ENCODE peak calls at places on chromosomes 12 and 14, in ten cellular contexts. X is HCT116, Q is stomach, G is endothelial cell of umbilical vein, N is prostate gland, V is K562, F is sigmoid colon, O is suprapubic skin, A is HepG2, T is spleen. Y is an unnamed sample.

GRCh38 chr12:49646871-49647270 is 23.5 kb downstream of the PRPF40B start:
- DNase-seq in X (no peak), Q (no peak), G (no peak), N (no peak), V (no peak), F (no peak), O (no peak), A (no peak), T (no peak), Y (no peak)

GRCh38 chr14:100364403-100364802 is 41.3 kb downstream of the SLC25A47 start:
- DNase-seq in X (no peak), Q (no peak), G (no peak), N (no peak), V (no peak), F (no peak), O (no peak), A (no peak), T (no peak), Y (no peak)

GRCh38 chr12:102883204-102883799 is 33.7 kb downstream of the PAH start:
- DNase-seq in X (peak), Q (peak), G (no peak), N (peak), V (peak), F (no peak), O (no peak), A (peak), T (no peak), Y (no peak)

GRCh38 chr14:98321838-98322237 is 950.2 kb downstream of the BCL11B start:
- DNase-seq in X (no peak), Q (no peak), G (no peak), N (no peak), V (no peak), F (no peak), O (no peak), A (no peak), T (no peak), Y (no peak)

GRCh38 chr12:27012239-27012981 is 1.8 kb downstream of the TM7SF3 start:
- DNase-seq in X (no peak), Q (no peak), G (no peak), N (peak), V (no peak), F (no peak), O (peak), A (peak), T (no peak), Y (peak)

GRCh38 chr12:57771271-57771872 is 533 bp downstream of the METTL1 start:
- DNase-seq in X (peak), Q (peak), G (no peak), N (peak), V (peak), F (peak), O (peak), A (peak), T (peak), Y (peak)

GRCh38 chr12:69540606-69541386 is 44.5 kb upstream of the CCT2 start:
- DNase-seq in X (no peak), Q (no peak), G (no peak), N (no peak), V (no peak), F (no peak), O (no peak), A (no peak), T (no peak), Y (no peak)

GRCh38 chr14:71206766-71207371 is 299.6 kb downstream of the PCNX1 start:
- DNase-seq in X (no peak), Q (peak), G (peak), N (no peak), V (no peak), F (peak), O (no peak), A (no peak), T (no peak), Y (no peak)

GRCh38 chr12:13215056-13215455 is 18.5 kb downstream of the EMP1 start:
- DNase-seq in X (no peak), Q (no peak), G (no peak), N (no peak), V (no peak), F (no peak), O (no peak), A (no peak), T (no peak), Y (no peak)
- TF ChIP-seq POLR2A in X (no peak), Q (no peak), G (no peak), N (no peak), V (no peak), F (no peak), O (no peak), A (no peak), T (no peak), Y (no peak)

GRCh38 chr12:125128806-125129571 is 63.8 kb downstream of the AACS start:
- DNase-seq in X (no peak), Q (no peak), G (no peak), N (no peak), V (no peak), F (no peak), O (no peak), A (no peak), T (no peak), Y (no peak)
- H3K27ac ChIP-seq in X (no peak), Q (no peak), G (no peak), N (no peak), V (no peak), F (no peak), O (peak), A (no peak), T (no peak), Y (no peak)

GRCh38 chr12:91877022-91877421 is 268.6 kb downstream of the BTG1 start:
- DNase-seq in X (no peak), Q (peak), G (peak), N (peak), V (no peak), F (peak), O (peak), A (no peak), T (peak), Y (no peak)
- TF ChIP-seq POLR2AphosphoS5 in X (no peak), Q (peak), G (no peak), N (no peak), V (no peak), F (no peak), O (no peak), A (no peak), T (no peak), Y (no peak)

GRCh38 chr12:118311666-118312065 is 61.0 kb downstream of the TAOK3 start:
- DNase-seq in X (no peak), Q (no peak), G (no peak), N (no peak), V (no peak), F (no peak), O (no peak), A (no peak), T (no peak), Y (no peak)

GRCh38 chr12:118310320-118310719 is 62.4 kb downstream of the TAOK3 start:
- DNase-seq in X (no peak), Q (no peak), G (no peak), N (no peak), V (no peak), F (no peak), O (no peak), A (no peak), T (no peak), Y (no peak)

GRCh38 chr12:118302053-118302452 is 70.7 kb downstream of the TAOK3 start:
- DNase-seq in X (no peak), Q (no peak), G (no peak), N (no peak), V (no peak), F (no peak), O (no peak), A (no peak), T (no peak), Y (no peak)

GRCh38 chr12:118304093-118304492 is 68.6 kb downstream of the TAOK3 start:
- DNase-seq in X (no peak), Q (no peak), G (no peak), N (no peak), V (no peak), F (no peak), O (no peak), A (no peak), T (no peak), Y (no peak)

GRCh38 chr12:118307069-118307954 is 65.4 kb downstream of the TAOK3 start:
- DNase-seq in X (no peak), Q (no peak), G (peak), N (no peak), V (peak), F (no peak), O (no peak), A (no peak), T (no peak), Y (no peak)
- TF ChIP-seq POLR2A in X (no peak), Q (no peak), G (no peak), N (no peak), V (no peak), F (no peak), O (no peak), A (no peak), T (no peak), Y (no peak)

GRCh38 chr12:25025951-25026490 is 77.1 kb upstream of the BCAT1 start:
- DNase-seq in X (no peak), Q (no peak), G (no peak), N (no peak), V (no peak), F (no peak), O (no peak), A (no peak), T (no peak), Y (no peak)

GRCh38 chr12:25020621-25021243 is 71.8 kb upstream of the BCAT1 start:
- DNase-seq in X (no peak), Q (no peak), G (no peak), N (no peak), V (no peak), F (no peak), O (no peak), A (no peak), T (no peak), Y (no peak)

GRCh38 chr12:25023808-25024207 is 74.9 kb upstream of the BCAT1 start:
- DNase-seq in X (no peak), Q (no peak), G (no peak), N (no peak), V (no peak), F (no peak), O (no peak), A (no peak), T (no peak), Y (no peak)

DNA sequence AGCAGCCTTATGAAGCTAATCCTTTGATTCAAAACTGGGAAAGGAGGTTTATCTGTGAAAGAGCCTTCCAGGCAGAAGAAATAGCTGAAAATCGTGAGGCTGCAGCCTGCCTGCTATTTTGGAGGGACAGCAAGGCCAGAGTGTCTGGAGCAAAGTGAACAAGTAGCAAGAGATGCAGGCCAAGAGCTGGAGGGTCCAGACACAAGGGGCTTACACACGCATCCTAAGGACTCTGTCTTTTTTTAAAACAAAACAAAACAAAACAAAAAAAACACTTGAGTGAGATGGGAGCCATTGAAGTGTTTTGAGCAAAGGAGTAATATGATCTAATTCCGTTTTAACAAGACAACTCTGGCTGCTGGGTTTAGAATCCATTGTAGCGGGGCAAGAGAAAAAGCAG is 76.4 kb upstream of the BCAT1 start:
- DNase-seq in X (no peak), Q (no peak), G (no peak), N (no peak), V (no peak), F (no peak), O (no peak), A (no peak), T (no peak), Y (no peak)
- H3K27ac ChIP-seq in X (no peak), Q (no peak), G (no peak), N (no peak), V (no peak), F (no peak), O (no peak), A (no peak), T (no peak), Y (no peak)

DNA sequence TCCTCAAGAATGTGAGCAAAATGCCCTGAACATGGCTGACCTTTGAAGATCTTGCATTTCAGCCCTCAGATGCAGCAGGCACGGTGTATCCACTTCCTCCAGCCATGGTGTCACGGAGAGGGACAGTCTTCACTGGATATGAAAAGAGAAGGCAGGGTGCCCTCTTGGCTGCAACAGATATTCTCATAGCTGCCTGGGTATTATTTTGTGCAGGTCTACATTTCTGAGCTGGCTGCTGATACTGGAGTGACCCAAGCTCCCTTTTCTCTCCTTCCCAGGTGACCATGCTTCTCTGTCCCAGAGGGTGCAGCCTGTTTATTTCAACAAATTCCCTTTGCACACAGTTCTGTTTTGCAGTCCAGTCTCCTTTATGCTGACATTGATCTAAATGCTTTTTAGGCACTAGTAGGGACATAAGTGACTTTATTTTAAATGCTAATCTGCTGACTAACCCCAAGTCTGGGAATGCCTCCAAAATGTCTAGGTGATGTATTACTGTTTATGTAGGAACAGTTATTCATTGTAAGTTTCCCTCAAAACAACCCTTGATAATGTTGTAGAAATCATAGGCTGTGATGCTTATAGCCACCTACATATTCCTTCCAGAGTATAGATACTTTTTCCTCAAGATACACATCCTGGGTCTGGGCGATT is 17.4 kb upstream of the PYGL start:
- DNase-seq in X (no peak), Q (no peak), G (peak), N (peak), V (no peak), F (no peak), O (no peak), A (no peak), T (no peak), Y (no peak)
- TF ChIP-seq POLR2AphosphoS5 in X (no peak), Q (peak), G (no peak), N (peak), V (no peak), F (peak), O (no peak), A (no peak), T (no peak), Y (peak)

GRCh38 chr14:93959239-93960107 is 16.9 kb downstream of the ASB2 start:
- DNase-seq in X (peak), Q (peak), G (peak), N (no peak), V (peak), F (no peak), O (no peak), A (peak), T (peak), Y (no peak)
- TF ChIP-seq POLR2A in X (no peak), Q (no peak), G (no peak), N (no peak), V (no peak), F (no peak), O (no peak), A (peak), T (no peak), Y (no peak)

DNA sequence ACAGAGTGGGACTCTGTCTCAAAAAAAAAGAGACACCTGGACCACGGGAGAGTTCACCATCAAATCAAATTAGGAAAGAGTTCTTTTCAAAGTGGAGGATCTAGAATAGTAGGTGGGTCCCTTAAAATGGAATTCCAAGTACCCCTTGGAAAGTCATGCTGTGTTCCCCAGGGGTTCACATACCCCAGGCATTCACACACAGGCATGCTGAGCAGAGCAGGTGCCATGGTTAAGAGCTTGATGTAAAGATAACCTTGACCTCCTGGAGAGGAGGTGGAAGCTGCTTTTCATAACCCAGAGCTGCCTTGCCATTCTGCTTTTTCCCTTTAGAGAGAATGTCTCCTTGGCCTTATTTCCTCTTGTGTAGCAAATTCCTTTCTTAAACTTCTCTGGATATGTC is 14.2 kb upstream of the SRSF5 start:
- DNase-seq in X (no peak), Q (no peak), G (no peak), N (no peak), V (no peak), F (no peak), O (no peak), A (no peak), T (no peak), Y (no peak)
- H3K27ac ChIP-seq in X (no peak), Q (no peak), G (no peak), N (no peak), V (no peak), F (no peak), O (no peak), A (no peak), T (no peak), Y (no peak)

DNA sequence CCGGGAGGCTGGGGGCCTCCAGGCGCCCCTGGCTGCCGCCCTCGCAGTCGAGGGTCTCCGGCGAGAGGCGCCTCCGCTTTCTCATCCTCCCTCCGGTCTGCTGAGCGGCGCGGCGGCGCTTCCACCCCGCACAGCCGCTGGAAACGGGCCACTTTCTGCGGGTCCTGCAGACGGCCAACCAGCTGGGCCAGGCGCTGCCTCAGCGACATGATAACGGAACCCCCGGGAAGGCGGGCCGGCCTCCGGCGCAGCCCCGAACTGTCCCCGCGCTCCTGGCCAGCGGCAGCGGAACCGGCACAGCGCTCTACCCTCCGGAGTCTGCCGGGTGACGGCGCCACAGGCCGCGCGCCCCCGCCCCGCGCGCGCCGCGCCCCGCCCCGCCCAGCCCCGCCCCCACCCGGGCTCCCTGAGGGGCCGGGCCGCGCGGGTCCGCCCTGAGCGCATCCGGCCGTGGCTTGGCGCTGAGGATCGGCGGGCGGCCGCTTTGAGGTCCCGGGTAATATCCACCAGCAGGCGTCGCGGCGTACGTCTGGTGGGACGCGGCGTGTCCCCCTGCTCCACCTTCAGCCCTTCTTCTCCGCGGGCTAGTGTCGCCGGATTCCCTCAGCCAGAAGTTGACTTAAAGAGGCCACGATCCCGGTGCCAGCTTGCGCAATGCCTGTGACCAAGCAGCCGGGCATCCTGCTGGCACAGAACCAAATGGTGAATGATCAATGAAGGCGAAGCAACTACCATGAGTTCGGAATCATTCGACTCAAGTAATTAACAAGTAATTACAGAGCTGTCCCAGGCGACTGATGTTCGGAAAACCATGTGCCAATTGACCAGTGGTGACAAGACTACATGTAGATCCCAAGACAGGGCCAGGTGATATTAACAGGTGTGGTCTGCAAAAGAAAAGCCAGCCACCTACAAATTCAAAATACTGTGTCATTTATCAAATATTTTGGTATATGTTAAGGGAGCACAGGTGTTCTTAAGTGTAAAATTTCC is at the start of gene SGPP1:
- DNase-seq in X (peak), Q (peak), G (peak), N (peak), V (peak), F (peak), O (peak), A (peak), T (peak), Y (peak)
- TF ChIP-seq POLR2AphosphoS5 in X (peak), Q (peak), G (peak), N (no peak), V (no peak), F (peak), O (peak), A (no peak), T (peak), Y (peak)

Y was measured in esophagus muscularis mucosa.